ENCODE peak calls at places on chromosome 2, in eight cellular contexts. Q, Y, S, R, X, N, C and I are unnamed samples.

GRCh38 chr2:19299522-19299921 is 58.9 kb downstream of the OSR1 start:
- DNase-seq in X (no peak), C (no peak), Y (no peak), Q (no peak), N (peak), R (no peak), S (no peak), I (peak)

GRCh38 chr2:5911801-5912200 is 219.6 kb downstream of the SOX11 start:
- DNase-seq in R (no peak), X (no peak), Q (no peak), C (no peak), Y (no peak), N (no peak), S (no peak), I (no peak)

GRCh38 chr2:98508690-98509054 is 64.0 kb downstream of the INPP4A start:
- DNase-seq in Y (peak), Q (peak), C (no peak), S (peak), X (peak), N (peak), R (peak), I (peak)

GRCh38 chr2:128504242-128505149 is 185.8 kb upstream of the HS6ST1 start:
- DNase-seq in X (peak), Q (no peak), C (no peak), R (no peak), N (no peak), Y (no peak), S (no peak), I (no peak)

GRCh38 chr2:15560404-15560987 is 638 bp downstream of the NBAS start:
- DNase-seq in C (no peak), S (no peak), Q (no peak), N (peak), X (no peak), R (no peak), Y (no peak), I (peak)

GRCh38 chr2:138814123-138814883 is 34.1 kb upstream of the NXPH2 start:
- DNase-seq in R (no peak), Q (no peak), C (no peak), N (peak), Y (no peak), X (no peak), S (no peak), I (no peak)

GRCh38 chr2:44071454-44072046 is 75.8 kb upstream of the LRPPRC start:
- DNase-seq in N (no peak), Y (no peak), Q (no peak), X (no peak), C (no peak), R (no peak), S (no peak), I (no peak)

GRCh38 chr2:31188141-31188540 is 29.2 kb downstream of the CAPN14 start:
- DNase-seq in S (no peak), N (no peak), X (no peak), R (no peak), Q (no peak), Y (no peak), C (no peak), I (no peak)

GRCh38 chr2:224973112-224974016 is 68.9 kb downstream of the DOCK10 start:
- DNase-seq in Y (peak), S (no peak), N (no peak), X (no peak), Q (no peak), C (no peak), R (no peak), I (no peak)

GRCh38 chr2:10530607-10531239 is 82.6 kb upstream of the ODC1 start:
- DNase-seq in S (no peak), R (no peak), C (no peak), X (peak), Q (no peak), Y (no peak), N (no peak), I (no peak)

DNA sequence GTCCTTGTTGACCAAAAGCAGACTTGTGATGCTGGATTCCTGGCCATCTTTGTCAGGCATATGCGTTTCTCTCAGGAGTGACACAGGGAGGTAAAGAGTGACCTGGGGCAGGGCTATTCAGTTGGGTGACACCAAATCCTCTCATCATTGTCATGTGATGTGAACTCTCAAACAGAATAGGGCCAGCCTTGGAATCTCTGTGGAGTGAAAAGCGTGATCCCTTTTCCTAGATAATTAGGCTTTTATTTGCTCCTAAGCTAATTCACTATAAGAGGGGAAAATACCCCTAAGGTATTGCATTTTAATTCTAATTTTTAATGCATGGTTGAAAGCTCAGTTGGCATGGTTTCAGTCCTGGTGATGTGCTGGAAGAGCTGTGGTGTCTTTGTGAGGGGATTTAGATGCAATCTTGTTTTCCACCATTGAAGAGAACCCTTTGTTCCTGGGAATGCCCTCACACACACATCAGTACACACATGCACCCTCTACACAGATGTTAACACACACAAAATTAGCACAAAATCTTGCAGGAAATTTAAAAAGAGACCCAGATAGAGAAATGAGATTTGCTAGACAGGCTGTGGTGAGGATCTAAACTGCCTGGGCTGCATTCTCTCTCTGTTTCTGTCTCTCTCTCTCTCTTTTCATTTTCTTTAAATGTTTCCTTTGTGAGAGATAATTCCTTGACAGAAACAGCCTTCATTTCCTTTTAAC is 349.9 kb downstream of the TSN start:
- DNase-seq in R (no peak), Y (no peak), S (no peak), C (no peak), Q (no peak), N (no peak), X (no peak), I (no peak)
- H3K4me3 ChIP-seq in R (no peak), Y (no peak), S (no peak), C (no peak), Q (no peak), N (no peak), X (no peak), I (no peak)

DNA sequence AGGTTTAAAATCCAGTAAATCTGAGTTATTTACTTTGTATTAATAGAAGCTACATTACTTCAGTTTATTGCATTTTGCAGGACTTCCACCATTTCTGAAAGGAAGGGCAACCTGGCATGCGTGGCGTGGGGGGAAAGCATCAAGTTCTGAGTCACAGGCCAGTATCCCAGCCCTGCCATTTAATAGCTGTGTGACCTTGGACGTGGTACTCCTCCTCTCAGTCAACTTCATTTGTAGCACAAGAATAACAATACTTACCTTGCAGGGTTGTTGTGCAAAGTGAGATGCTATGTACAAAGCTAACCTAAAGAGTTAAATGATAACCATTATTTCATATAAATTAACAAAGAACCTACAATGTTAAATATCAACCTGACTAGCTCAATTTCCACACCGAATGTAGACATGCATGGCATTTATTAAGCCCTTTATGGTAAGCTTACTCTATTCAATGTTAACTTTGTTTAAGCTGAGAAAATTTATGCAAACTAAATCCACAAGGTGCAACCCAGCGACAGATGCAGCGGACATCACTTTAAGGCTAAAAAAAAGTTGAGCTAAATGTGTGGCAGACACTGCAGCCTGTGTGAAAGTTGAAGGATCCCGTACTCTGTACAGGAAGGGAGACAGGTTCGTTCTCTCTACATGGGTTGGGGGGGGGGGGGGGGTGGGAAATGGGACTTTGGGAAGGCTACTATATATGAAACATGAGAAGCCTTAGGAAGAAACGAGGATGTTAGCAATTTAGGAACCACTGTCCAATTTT is 17.2 kb upstream of the STPG4 start:
- DNase-seq in Y (peak), C (no peak), Q (no peak), S (no peak), R (no peak), N (no peak), X (no peak), I (peak)
- H3K4me3 ChIP-seq in Y (peak), C (peak), Q (peak), S (peak), R (no peak), N (peak), X (peak), I (peak)

DNA sequence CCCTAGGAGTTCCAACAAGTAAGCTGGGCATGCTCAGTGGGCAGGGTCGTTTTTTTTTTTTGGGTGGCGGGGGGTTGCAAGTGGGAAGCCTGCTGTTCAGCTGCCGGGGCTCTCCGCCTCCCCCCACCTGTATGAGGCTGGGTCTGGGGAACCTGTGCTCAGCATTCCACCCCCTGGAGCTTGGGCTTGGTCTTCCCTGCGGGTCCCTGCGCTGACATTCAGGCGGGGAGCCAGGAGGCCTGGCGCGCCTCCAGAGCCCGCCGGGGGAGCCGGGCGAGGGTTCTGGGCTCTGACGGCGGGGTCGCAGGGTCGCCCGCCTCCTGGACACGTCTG is 821 bp upstream of the GPD2 start:
- DNase-seq in X (no peak), Y (no peak), S (no peak), N (no peak), C (no peak), R (no peak), Q (no peak), I (no peak)
- H3K4me3 ChIP-seq in X (peak), Y (peak), S (peak), N (peak), C (peak), R (peak), Q (peak), I (peak)

GRCh38 chr2:96315400-96316071 is 9.6 kb upstream of the ITPRIPL1 start:
- DNase-seq in Y (no peak), Q (peak), N (peak), S (no peak), C (no peak), R (peak), X (no peak), I (peak)
- H3K4me3 ChIP-seq in Y (no peak), Q (no peak), N (no peak), S (no peak), C (no peak), R (no peak), X (no peak), I (no peak)

GRCh38 chr2:127228102-127228501 is 8.0 kb upstream of the CYP27C1 start:
- DNase-seq in X (no peak), N (no peak), Y (no peak), C (no peak), Q (no peak), R (no peak), S (no peak), I (no peak)
- H3K4me3 ChIP-seq in X (no peak), N (no peak), Y (no peak), C (no peak), Q (no peak), R (no peak), S (no peak), I (no peak)

GRCh38 chr2:12045864-12046291 is 299.4 kb downstream of the LPIN1 start:
- DNase-seq in S (no peak), R (no peak), N (no peak), C (no peak), Q (no peak), Y (no peak), X (no peak), I (peak)
- H3K4me3 ChIP-seq in S (no peak), R (no peak), N (no peak), C (no peak), Q (no peak), Y (no peak), X (no peak), I (no peak)

DNA sequence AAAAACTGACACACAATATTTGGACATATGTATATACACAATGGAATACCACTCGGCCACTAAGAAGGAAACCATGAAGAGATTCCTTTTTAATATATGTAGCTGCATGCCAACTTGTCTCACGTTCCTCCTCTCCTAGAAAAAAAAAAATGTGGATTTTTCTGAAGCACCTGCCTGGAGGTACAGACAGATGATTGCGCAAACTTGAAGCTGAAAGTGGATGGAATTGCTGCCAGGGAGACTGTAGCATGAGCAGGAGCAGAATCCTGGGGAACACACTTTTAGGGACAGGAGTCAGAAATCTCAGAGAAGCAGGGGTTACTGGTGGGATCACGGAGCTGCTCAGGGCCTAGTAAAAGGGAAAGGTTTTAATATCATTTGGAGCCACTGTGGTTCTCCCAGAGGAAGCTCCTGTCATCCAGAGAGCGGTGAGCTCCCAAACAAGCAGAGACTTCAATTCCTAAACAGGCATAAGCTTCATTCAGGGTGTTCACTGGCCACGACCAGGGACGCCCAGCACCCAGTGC is 640 bp upstream of the SPR start:
- DNase-seq in C (no peak), R (no peak), N (no peak), X (no peak), S (no peak), Y (no peak), Q (no peak), I (no peak)
- H3K4me3 ChIP-seq in C (peak), R (peak), N (peak), X (peak), S (peak), Y (peak), Q (peak), I (peak)

GRCh38 chr2:187034434-187034833 is 185.5 kb upstream of the ZSWIM2 start:
- DNase-seq in C (no peak), Y (no peak), N (no peak), R (no peak), X (no peak), Q (no peak), S (no peak), I (no peak)

GRCh38 chr2:187037310-187037709 is 188.3 kb upstream of the ZSWIM2 start:
- DNase-seq in N (no peak), X (no peak), C (no peak), S (no peak), Q (no peak), Y (no peak), R (no peak), I (peak)
- H3K4me3 ChIP-seq in N (no peak), X (no peak), C (no peak), S (no peak), Q (no peak), Y (no peak), R (no peak), I (no peak)

DNA sequence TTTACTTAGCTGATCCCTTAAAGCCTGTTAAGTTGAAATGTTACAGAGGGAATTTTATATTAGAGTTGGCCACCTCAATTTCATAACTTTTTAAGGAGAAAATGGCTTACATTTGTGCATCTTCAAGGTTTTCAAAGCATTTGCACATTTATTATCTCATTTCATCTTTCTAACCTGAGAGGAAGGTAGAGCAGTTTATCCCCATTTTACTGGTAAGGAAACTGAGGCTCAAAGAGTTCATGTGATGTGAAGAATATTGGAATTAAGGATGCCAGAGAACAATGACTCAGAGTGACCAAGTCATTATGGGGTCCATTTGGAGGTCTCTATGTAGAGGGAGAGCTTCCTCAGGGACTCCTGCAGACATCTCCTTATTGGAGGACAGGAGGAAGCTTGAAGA is 35.0 kb downstream of the PRKRA start:
- DNase-seq in Q (no peak), S (no peak), R (no peak), X (no peak), N (no peak), Y (no peak), C (no peak), I (no peak)
- H3K4me3 ChIP-seq in Q (no peak), S (no peak), R (no peak), X (no peak), N (no peak), Y (no peak), C (no peak), I (no peak)